ENCODE peak calls at places on chromosomes 6 and 20, in four cellular contexts. O, M, H and F are unnamed samples.

GRCh38 chr6:111522393-111523020 is 39.5 kb upstream of the REV3L start:
- DNase-seq in O (no peak), M (no peak), H (no peak), F (no peak)

GRCh38 chr6:80363501-80363900 is 257.0 kb downstream of the BCKDHB start:
- DNase-seq in O (peak; percentile 33), M (no peak), H (no peak), F (no peak)

GRCh38 chr6:3022765-3023662 is 23.3 kb downstream of the NQO2 start:
- DNase-seq in O (no peak), M (peak; percentile 57), H (no peak), F (no peak)

GRCh38 chr20:44526129-44526528 is 4.3 kb upstream of the SERINC3 start:
- DNase-seq in O (peak; percentile 41), M (peak; percentile 39), H (peak; percentile 49), F (no peak)

GRCh38 chr20:42565106-42565990 is 624.4 kb downstream of the PTPRT start:
- DNase-seq in O (no peak), M (no peak), H (no peak), F (no peak)

GRCh38 chr20:64216036-64216435 is 39.5 kb upstream of the PCMTD2 start:
- DNase-seq in O (peak; percentile 11), M (no peak), H (no peak), F (no peak)

GRCh38 chr6:163248051-163248450 is 166.5 kb upstream of the QKI start:
- DNase-seq in O (no peak), M (no peak), H (no peak), F (no peak)

GRCh38 chr20:24366605-24367004 is 102.8 kb upstream of the SYNDIG1 start:
- DNase-seq in O (no peak), M (no peak), H (no peak), F (no peak)

GRCh38 chr6:52745764-52746201 is 17.5 kb downstream of the GSTA2 start:
- DNase-seq in O (no peak), M (no peak), H (no peak), F (no peak)

GRCh38 chr6:127328043-127328442 is 15.4 kb downstream of the ECHDC1 start:
- DNase-seq in O (no peak), M (no peak), H (no peak), F (no peak)

GRCh38 chr6:52157301-52157930 is 28.8 kb upstream of the IL17A start:
- DNase-seq in O (peak; percentile 0), M (peak; percentile 31), H (no peak), F (no peak)

GRCh38 chr6:30763155-30763617 is 18.8 kb upstream of the IER3 start:
- DNase-seq in O (no peak), M (no peak), H (no peak), F (no peak)

GRCh38 chr20:21002486-21002885 is 103.7 kb downstream of the LINC00237 start:
- DNase-seq in O (no peak), M (no peak), H (no peak), F (no peak)

GRCh38 chr20:50192364-50193168 is 1.9 kb downstream of the CEBPB start:
- DNase-seq in O (peak; percentile 92), M (peak; percentile 93), H (peak; percentile 96), F (peak; percentile 77)

GRCh38 chr6:72624557-72625160 is 2.8 kb downstream of the KCNQ5 start:
- DNase-seq in O (peak; percentile 44), M (peak; percentile 83), H (no peak), F (no peak)

GRCh38 chr20:10537850-10538480 is 102.9 kb downstream of the SLX4IP start:
- DNase-seq in O (no peak), M (no peak), H (no peak), F (no peak)

GRCh38 chr20:33948480-33948879 is 45.2 kb upstream of the RALY start:
- DNase-seq in O (no peak), M (no peak), H (no peak), F (no peak)

GRCh38 chr6:73079611-73079955 is 145.7 kb downstream of the KHDC1L start:
- DNase-seq in O (peak; percentile 66), M (peak; percentile 76), H (no peak), F (no peak)

GRCh38 chr6:340991-341827 is 48.9 kb downstream of the DUSP22 start:
- DNase-seq in O (no peak), M (no peak), H (no peak), F (no peak)

GRCh38 chr20:62624325-62624690 is 18.0 kb upstream of the SLCO4A1 start:
- DNase-seq in O (no peak), M (no peak), H (no peak), F (no peak)

GRCh38 chr6:75775219-75775618 is 26.2 kb downstream of the MYO6 start:
- DNase-seq in O (peak; percentile 60), M (peak; percentile 23), H (no peak), F (no peak)

GRCh38 chr6:36247691-36248090 is 22.2 kb upstream of the PNPLA1 start:
- DNase-seq in O (peak; percentile 85), M (no peak), H (no peak), F (no peak)

GRCh38 chr6:110606151-110606550 is 129.7 kb upstream of the SLC22A16 start:
- DNase-seq in O (no peak), M (no peak), H (no peak), F (no peak)

GRCh38 chr20:38369387-38369786 is 23.1 kb downstream of the LBP start:
- DNase-seq in O (peak; percentile 37), M (peak; percentile 18), H (no peak), F (no peak)

DNA sequence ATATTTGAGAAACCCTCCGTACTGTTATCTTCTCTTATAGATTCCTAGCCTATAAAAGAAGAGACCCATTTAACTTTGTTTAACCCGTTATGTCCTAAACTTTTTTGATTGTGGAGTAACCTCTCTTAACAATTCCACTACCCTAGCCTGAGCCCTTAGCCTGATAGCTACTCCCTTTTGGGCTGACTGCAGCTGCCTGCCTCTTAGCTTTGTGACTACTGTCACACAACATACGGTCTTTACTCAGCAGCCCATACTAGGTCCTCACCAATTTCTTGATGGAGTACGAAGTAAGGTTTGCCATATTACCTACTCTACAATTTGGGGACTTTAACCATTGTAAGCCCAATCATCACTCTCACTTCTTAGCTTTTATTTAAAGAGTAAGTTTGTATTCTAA is 72.7 kb downstream of the QRSL1 start:
- DNase-seq in O (no peak), M (no peak), H (no peak), F (no peak)
- H3K4me3 ChIP-seq in O (no peak overlapping the region), M (no peak overlapping the region), H (no peak overlapping the region), F (no peak overlapping the region)

GRCh38 chr20:5885866-5886265 is 64.5 kb downstream of the TRMT6 start:
- DNase-seq in O (no peak), M (no peak), H (no peak), F (no peak)
- TF ChIP-seq CTCF in O (no peak), M (no peak), H (no peak), F (no peak)

GRCh38 chr6:15534970-15535369 is 127.9 kb downstream of the DTNBP1 start:
- DNase-seq in O (no peak), M (no peak), H (no peak), F (no peak)

GRCh38 chr6:15538106-15538505 is 124.7 kb downstream of the DTNBP1 start:
- DNase-seq in O (no peak), M (no peak), H (no peak), F (no peak)

GRCh38 chr6:15538766-15539165 is 124.1 kb downstream of the DTNBP1 start:
- DNase-seq in O (no peak), M (no peak), H (no peak), F (no peak)

GRCh38 chr6:15535495-15536200 is 127.2 kb downstream of the DTNBP1 start:
- DNase-seq in O (no peak), M (no peak), H (peak; percentile 12), F (no peak)

GRCh38 chr6:15536201-15536955 is 126.5 kb downstream of the DTNBP1 start:
- DNase-seq in O (peak; percentile 16), M (no peak), H (no peak), F (no peak)
- H3K4me1 ChIP-seq in O (peaks cover 6% of the 10 kb centered on the region), M (peaks cover 46% of the 10 kb centered on the region), H (peaks cover 21% of the 10 kb centered on the region), F (peaks cover 13% of the 10 kb centered on the region)

DNA sequence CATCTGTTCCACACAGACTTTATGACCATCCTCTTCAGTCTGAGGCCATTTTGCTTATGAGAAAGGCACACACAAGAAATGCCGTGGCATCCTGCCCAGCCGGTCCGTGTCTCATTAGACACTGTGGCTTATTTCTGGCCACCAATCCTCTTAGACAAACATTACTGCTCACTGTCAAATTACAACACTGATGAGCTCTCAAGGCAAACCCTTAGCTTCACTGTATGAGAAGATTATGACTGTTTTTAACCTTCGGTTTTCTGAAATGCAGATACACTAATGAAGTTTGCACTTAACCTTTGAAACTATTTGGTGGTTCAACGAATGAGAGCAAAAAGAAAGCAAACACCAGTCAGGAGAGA is 50.5 kb upstream of the DST start:
- DNase-seq in O (peak; percentile 91), M (peak; percentile 74), H (peak; percentile 94), F (peak; percentile 81)
- H3K4me3 ChIP-seq in O (no peak overlapping the region), M (peak overlapping the region; percentile 41), H (peak overlapping the region; percentile 46), F (peak overlapping the region; percentile 54)

GRCh38 chr6:15913001-15913400 is 215.9 kb upstream of the MYLIP start:
- DNase-seq in O (no peak), M (no peak), H (no peak), F (no peak)
- TF ChIP-seq CTCF in O (no peak), M (no peak), H (no peak), F (no peak)

DNA sequence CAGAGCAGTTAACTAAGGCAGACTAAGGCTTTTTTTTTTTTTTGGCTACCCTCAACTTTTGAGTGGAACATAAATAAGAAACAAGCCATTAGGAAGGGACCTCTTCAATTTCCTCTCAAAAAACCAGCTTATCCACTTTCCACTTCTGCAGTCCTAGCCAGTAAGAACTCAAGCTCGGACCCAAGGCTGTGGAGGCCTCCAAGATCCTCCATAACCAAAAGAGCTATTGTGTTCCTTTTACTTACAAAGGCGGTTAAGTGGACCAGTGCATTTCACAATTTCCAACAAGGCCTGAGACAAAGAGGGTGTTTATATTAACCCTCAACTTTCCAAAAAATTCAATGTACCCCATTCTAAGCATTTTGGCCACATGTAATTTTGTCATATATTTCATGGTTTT is 5.2 kb downstream of the KCNK5 start:
- DNase-seq in O (no peak), M (no peak), H (no peak), F (no peak)
- H3K4me1 ChIP-seq in O (no peaks in the 10 kb centered on the region), M (peaks cover under 1% of the 10 kb centered on the region), H (peaks cover 7% of the 10 kb centered on the region), F (no peaks in the 10 kb centered on the region)

GRCh38 chr6:142300758-142301251 is 1.0 kb upstream of the ADGRG6 start:
- DNase-seq in O (peak; percentile 73), M (peak; percentile 7), H (no peak), F (no peak)

GRCh38 chr6:142301421-142302391 is at the start of gene ADGRG6:
- DNase-seq in O (peak; percentile 38), M (peak; percentile 33), H (peak; percentile 72), F (no peak)

GRCh38 chr6:142302427-142303190 is 802 bp downstream of the ADGRG6 start:
- DNase-seq in O (no peak), M (no peak), H (no peak), F (no peak)

GRCh38 chr6:142304241-142304640 is 2.4 kb downstream of the ADGRG6 start:
- DNase-seq in O (no peak), M (no peak), H (no peak), F (no peak)

GRCh38 chr6:142303191-142303564 is 1.4 kb downstream of the ADGRG6 start:
- DNase-seq in O (no peak), M (no peak), H (no peak), F (no peak)
- H3K4me3 ChIP-seq in O (no peak overlapping the region), M (no peak overlapping the region), H (peak overlapping the region; percentile 54), F (no peak overlapping the region)